ENCODE peak calls at places on chromosomes 4 and X, in six cellular contexts. N, X, F, G, R and J are unnamed samples.

GRCh38 chr4:25221377-25221776 is 12.5 kb upstream of the PI4K2B start:
- DNase-seq in N (no peak), X (no peak), F (no peak), G (no peak), R (no peak), J (no peak)

GRCh38 chr4:33998204-33998603 is 2246.1 kb downstream of the ARAP2 start:
- DNase-seq in N (no peak), X (no peak), F (no peak), G (no peak), R (no peak), J (no peak)

GRCh38 chr4:166594326-166594946 is 639.9 kb downstream of the SPOCK3 start:
- DNase-seq in N (peak), X (no peak), F (peak), G (peak), R (no peak), J (no peak)

GRCh38 chr4:89356086-89356485 is 48.5 kb upstream of the GPRIN3 start:
- DNase-seq in N (no peak), X (peak), F (no peak), G (no peak), R (no peak), J (no peak)

GRCh38 chr4:184537269-184538022 is 63.1 kb upstream of the IRF2 start:
- DNase-seq in N (peak), X (peak), F (peak), G (peak), R (peak), J (peak)

GRCh38 chrX:6383911-6384310 is 151.0 kb downstream of the VCX3A start:
- DNase-seq in N (no peak), X (no peak), F (no peak), G (no peak), R (no peak), J (no peak)

GRCh38 chrX:7568597-7568996 is 274.4 kb upstream of the VCX start:
- DNase-seq in N (no peak), X (no peak), F (no peak), G (no peak), R (no peak), J (no peak)

GRCh38 chr4:156888762-156889161 is 82.8 kb downstream of the PDGFC start:
- DNase-seq in N (peak), X (no peak), F (peak), G (peak), R (no peak), J (no peak)

GRCh38 chr4:152045781-152046571 is 285.2 kb upstream of the GATB start:
- DNase-seq in N (no peak), X (no peak), F (peak), G (no peak), R (peak), J (peak)

GRCh38 chr4:184262901-184263300 is 45.2 kb upstream of the ENPP6 start:
- DNase-seq in N (peak), X (no peak), F (no peak), G (peak), R (no peak), J (no peak)

GRCh38 chrX:9842541-9842940 is 56.3 kb downstream of the SHROOM2 start:
- DNase-seq in N (no peak), X (no peak), F (peak), G (no peak), R (no peak), J (no peak)

GRCh38 chr4:88320780-88321373 is 36.5 kb upstream of the PPM1K start:
- DNase-seq in N (peak), X (no peak), F (peak), G (no peak), R (no peak), J (no peak)

GRCh38 chrX:152635941-152636340 is 1.8 kb upstream of the GABRQ start:
- DNase-seq in N (peak), X (no peak), F (peak), G (peak), R (peak), J (no peak)

GRCh38 chrX:148784859-148785655 is 284.6 kb downstream of the AFF2 start:
- DNase-seq in N (no peak), X (no peak), F (no peak), G (no peak), R (no peak), J (peak)

GRCh38 chr4:110501826-110502225 is 25.9 kb downstream of the ENPEP start:
- DNase-seq in N (peak), X (no peak), F (no peak), G (peak), R (no peak), J (no peak)

GRCh38 chr4:74304136-74304628 is 4.1 kb upstream of the EPGN start:
- DNase-seq in N (no peak), X (no peak), F (no peak), G (no peak), R (no peak), J (no peak)